ENCODE peak calls at places on chromosomes 13 and 19, in eight cellular contexts. B, A, T, M, V, L, I and P are unnamed samples.

GRCh38 chr13:79481685-79482052 is 714 bp downstream of the NDFIP2 start:
- DNase-seq in B (peak), A (no peak), T (no peak), M (peak), V (no peak), L (no peak), I (peak), P (no peak)

GRCh38 chr13:100633461-100633860 is 41.1 kb downstream of the TMTC4 start:
- DNase-seq in B (no peak), A (no peak), T (no peak), M (no peak), V (no peak), L (no peak), I (no peak), P (no peak)

GRCh38 chr19:19381007-19381926 is 24.2 kb upstream of the GATAD2A start:
- DNase-seq in B (no peak), A (no peak), T (no peak), M (no peak), V (no peak), L (peak), I (no peak), P (no peak)

GRCh38 chr19:36120092-36120983 is 5.1 kb downstream of the TBCB start:
- DNase-seq in B (no peak), A (no peak), T (no peak), M (no peak), V (no peak), L (no peak), I (peak), P (no peak)

GRCh38 chr13:34507630-34508029 is 434.4 kb upstream of the NBEA start:
- DNase-seq in B (no peak), A (no peak), T (no peak), M (no peak), V (no peak), L (no peak), I (no peak), P (no peak)

GRCh38 chr13:74761794-74762193 is 627.6 kb upstream of the KLF12 start:
- DNase-seq in B (no peak), A (no peak), T (no peak), M (no peak), V (no peak), L (no peak), I (no peak), P (no peak)

GRCh38 chr19:4272894-4273293 is 6.2 kb upstream of the SHD start:
- DNase-seq in B (no peak), A (no peak), T (no peak), M (no peak), V (no peak), L (no peak), I (no peak), P (no peak)

GRCh38 chr19:5504115-5504514 is 48.9 kb downstream of the ZNRF4 start:
- DNase-seq in B (peak), A (no peak), T (no peak), M (no peak), V (no peak), L (no peak), I (no peak), P (no peak)

GRCh38 chr13:111397202-111397880 is 76.9 kb downstream of the TEX29 start:
- DNase-seq in B (no peak), A (no peak), T (no peak), M (no peak), V (no peak), L (no peak), I (no peak), P (no peak)

GRCh38 chr19:5356428-5356827 is 15.8 kb upstream of the PTPRS start:
- DNase-seq in B (no peak), A (peak), T (no peak), M (no peak), V (no peak), L (no peak), I (no peak), P (no peak)